ENCODE peak calls at places on chromosomes 1 and 21, in five cellular contexts. K is HCT116; E is stimulated activated naive CD8-positive, alpha-beta T cell treated with anti-CD3 and anti-CD28 coated beads, Interleukin-15, amount 100 ng/mL, for 72 hours; Z is A172; D is stimulated activated CD8-positive, alpha-beta memory T cell treated with anti-CD3 and anti-CD28 coated beads, Interleukin-7, amount 100 ng/mL, for 1 hour. Q is an unnamed sample.

GRCh38 chr1:193625255-193625654 is 438.8 kb upstream of the B3GALT2 start:
- DNase-seq in K (no peak), E (no peak), Z (no peak), D (no peak), Q (no peak)

GRCh38 chr1:61741682-61742619 is at the start of gene PATJ:
- DNase-seq in K (peak; percentile 62), E (peak; percentile 67), Z (peak; percentile 18), D (peak; percentile 23), Q (peak; percentile 73)

GRCh38 chr21:46385846-46386725 is 62.1 kb downstream of the PCNT start:
- DNase-seq in K (no peak), E (no peak), Z (no peak), D (no peak), Q (no peak)

GRCh38 chr1:68213843-68214242 is 18.5 kb downstream of the WLS start:
- DNase-seq in K (no peak), E (no peak), Z (peak; percentile 32), D (no peak), Q (no peak)

GRCh38 chr1:167630568-167631385 is 745 bp downstream of the RCSD1 start:
- DNase-seq in K (no peak), E (peak; percentile 32), Z (no peak), D (no peak), Q (no peak)

GRCh38 chr1:2478100-2478499 is 2.0 kb downstream of the PLCH2 start:
- DNase-seq in K (no peak), E (no peak), Z (no peak), D (no peak), Q (no peak)

GRCh38 chr1:41454406-41454805 is 30.1 kb downstream of the EDN2 start:
- DNase-seq in K (no peak), E (no peak), Z (peak; percentile 39), D (no peak), Q (no peak)

GRCh38 chr1:45876000-45876399 is 72.6 kb downstream of the MAST2 start:
- DNase-seq in K (no peak), E (no peak), Z (no peak), D (no peak), Q (no peak)

GRCh38 chr1:187203257-187203656 is 374.5 kb downstream of the PLA2G4A start:
- DNase-seq in K (peak; percentile 57), E (no peak), Z (peak; percentile 69), D (no peak), Q (no peak)